ENCODE peak calls at places on chromosome 21, in eight cellular contexts. One of them, this sample, is unnamed. For H3K4me1, the result is how much of the 10 kb centered on the place peaks cover.

GRCh38 chr21:34808569-34809204 is 139.9 kb downstream of the CLIC6 start:
- DNase-seq in lower lobe of right lung: no peak
- DNase-seq in sigmoid colon: no peak
- DNase-seq in IMR-90: peak
- DNase-seq in stomach: no peak
- DNase-seq in BE2C: no peak
- DNase-seq in endothelial cell of umbilical vein: peak
- DNase-seq in A549: peak
- DNase-seq in this sample: no peak

GRCh38 chr21:33273044-33273443 is 6.9 kb downstream of the IL10RB start:
- DNase-seq in lower lobe of right lung: no peak
- DNase-seq in sigmoid colon: no peak
- DNase-seq in IMR-90: no peak
- DNase-seq in stomach: no peak
- DNase-seq in BE2C: no peak
- DNase-seq in endothelial cell of umbilical vein: peak
- DNase-seq in A549: no peak
- DNase-seq in this sample: no peak

GRCh38 chr21:34276711-34277425 is 86.9 kb upstream of the KCNE2 start:
- DNase-seq in lower lobe of right lung: no peak
- DNase-seq in sigmoid colon: no peak
- DNase-seq in IMR-90: no peak
- DNase-seq in stomach: no peak
- DNase-seq in BE2C: no peak
- DNase-seq in endothelial cell of umbilical vein: no peak
- DNase-seq in A549: no peak
- DNase-seq in this sample: no peak

GRCh38 chr21:29637553-29637952 is 302.2 kb downstream of the GRIK1 start:
- DNase-seq in lower lobe of right lung: no peak
- DNase-seq in sigmoid colon: no peak
- DNase-seq in IMR-90: no peak
- DNase-seq in stomach: no peak
- DNase-seq in BE2C: no peak
- DNase-seq in endothelial cell of umbilical vein: no peak
- DNase-seq in A549: no peak
- DNase-seq in this sample: no peak

GRCh38 chr21:42208801-42209490 is 10.0 kb upstream of the ABCG1 start:
- DNase-seq in lower lobe of right lung: no peak
- DNase-seq in sigmoid colon: no peak
- DNase-seq in IMR-90: no peak
- DNase-seq in stomach: peak
- DNase-seq in BE2C: no peak
- DNase-seq in endothelial cell of umbilical vein: no peak
- DNase-seq in A549: no peak
- DNase-seq in this sample: no peak

GRCh38 chr21:37047079-37047478 is 25.8 kb downstream of the PIGP start:
- DNase-seq in lower lobe of right lung: no peak
- DNase-seq in sigmoid colon: no peak
- DNase-seq in IMR-90: no peak
- DNase-seq in stomach: peak
- DNase-seq in BE2C: no peak
- DNase-seq in endothelial cell of umbilical vein: no peak
- DNase-seq in A549: peak
- DNase-seq in this sample: no peak

GRCh38 chr21:36909901-36910561 is 56.4 kb downstream of the HLCS start:
- DNase-seq in lower lobe of right lung: no peak
- DNase-seq in sigmoid colon: no peak
- DNase-seq in IMR-90: peak
- DNase-seq in stomach: no peak
- DNase-seq in BE2C: no peak
- DNase-seq in endothelial cell of umbilical vein: peak
- DNase-seq in A549: peak
- DNase-seq in this sample: no peak

GRCh38 chr21:34235514-34235913 is 128.3 kb upstream of the KCNE2 start:
- DNase-seq in lower lobe of right lung: no peak
- DNase-seq in sigmoid colon: no peak
- DNase-seq in IMR-90: no peak
- DNase-seq in stomach: no peak
- DNase-seq in BE2C: no peak
- DNase-seq in endothelial cell of umbilical vein: no peak
- DNase-seq in A549: no peak
- DNase-seq in this sample: no peak

GRCh38 chr21:36330904-36331303 is 10.9 kb downstream of the MORC3 start:
- DNase-seq in lower lobe of right lung: no peak
- DNase-seq in sigmoid colon: no peak
- DNase-seq in IMR-90: peak
- DNase-seq in stomach: peak
- DNase-seq in BE2C: peak
- DNase-seq in endothelial cell of umbilical vein: peak
- DNase-seq in A549: peak
- DNase-seq in this sample: no peak

GRCh38 chr21:46605759-46606426 is 1.0 kb upstream of the S100B start:
- DNase-seq in lower lobe of right lung: peak
- DNase-seq in sigmoid colon: no peak
- DNase-seq in IMR-90: no peak
- DNase-seq in stomach: peak
- DNase-seq in BE2C: no peak
- DNase-seq in endothelial cell of umbilical vein: no peak
- DNase-seq in A549: no peak
- DNase-seq in this sample: no peak

GRCh38 chr21:16079830-16080229 is 350.0 kb downstream of the USP25 start:
- DNase-seq in lower lobe of right lung: no peak
- DNase-seq in sigmoid colon: no peak
- DNase-seq in IMR-90: peak
- DNase-seq in stomach: no peak
- DNase-seq in BE2C: no peak
- DNase-seq in endothelial cell of umbilical vein: no peak
- DNase-seq in A549: peak
- DNase-seq in this sample: no peak

GRCh38 chr21:28936721-28937120 is 56.0 kb downstream of the LTN1 start:
- DNase-seq in lower lobe of right lung: no peak
- DNase-seq in sigmoid colon: no peak
- DNase-seq in IMR-90: no peak
- DNase-seq in stomach: no peak
- DNase-seq in BE2C: no peak
- DNase-seq in endothelial cell of umbilical vein: no peak
- DNase-seq in A549: no peak
- DNase-seq in this sample: no peak

GRCh38 chr21:38852708-38853107 is 47.0 kb downstream of the ETS2 start:
- DNase-seq in lower lobe of right lung: no peak
- DNase-seq in sigmoid colon: no peak
- DNase-seq in IMR-90: no peak
- DNase-seq in stomach: no peak
- DNase-seq in BE2C: no peak
- DNase-seq in endothelial cell of umbilical vein: no peak
- DNase-seq in A549: no peak
- DNase-seq in this sample: no peak

GRCh38 chr21:16211339-16212303 is 481.8 kb downstream of the USP25 start:
- DNase-seq in lower lobe of right lung: no peak
- DNase-seq in sigmoid colon: no peak
- DNase-seq in IMR-90: peak
- DNase-seq in stomach: no peak
- DNase-seq in BE2C: no peak
- DNase-seq in endothelial cell of umbilical vein: peak
- DNase-seq in A549: no peak
- DNase-seq in this sample: no peak

DNA sequence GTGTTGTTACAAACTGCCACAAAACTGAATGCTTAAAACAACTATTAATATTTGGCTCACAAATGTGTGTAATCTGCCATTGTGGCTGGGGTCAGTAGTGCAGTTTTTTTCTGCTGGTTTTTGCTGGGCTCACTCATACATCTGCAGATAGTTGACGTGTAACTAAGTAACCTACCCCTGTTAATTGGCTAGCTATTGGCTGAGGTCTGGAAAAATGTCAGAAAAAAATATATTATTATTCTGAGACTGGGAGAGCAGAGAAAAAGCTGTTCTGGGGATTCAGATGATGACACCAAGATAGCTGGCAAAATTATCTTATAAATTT is 616.0 kb upstream of the ADAMTS5 start:
- DNase-seq in lower lobe of right lung: no peak
- DNase-seq in sigmoid colon: no peak
- DNase-seq in IMR-90: no peak
- DNase-seq in stomach: no peak
- DNase-seq in BE2C: no peak
- DNase-seq in endothelial cell of umbilical vein: no peak
- DNase-seq in A549: no peak
- DNase-seq in this sample: no peak
- TF ChIP-seq CTCF in lower lobe of right lung: no peak
- TF ChIP-seq CTCF in sigmoid colon: no peak
- TF ChIP-seq CTCF in IMR-90: no peak
- TF ChIP-seq CTCF in stomach: no peak
- TF ChIP-seq CTCF in BE2C: no peak
- TF ChIP-seq CTCF in endothelial cell of umbilical vein: no peak
- TF ChIP-seq CTCF in A549: no peak
- TF ChIP-seq CTCF in this sample: no peak

GRCh38 chr21:15006594-15007230 is 58.1 kb downstream of the NRIP1 start:
- DNase-seq in lower lobe of right lung: no peak
- DNase-seq in sigmoid colon: no peak
- DNase-seq in IMR-90: no peak
- DNase-seq in stomach: no peak
- DNase-seq in BE2C: no peak
- DNase-seq in endothelial cell of umbilical vein: no peak
- DNase-seq in A549: no peak
- DNase-seq in this sample: no peak
- H3K4me1 ChIP-seq in lower lobe of right lung: under half
- H3K4me1 ChIP-seq in sigmoid colon: half or more
- H3K4me1 ChIP-seq in IMR-90: under half
- H3K4me1 ChIP-seq in stomach: under half
- H3K4me1 ChIP-seq in BE2C: under half
- H3K4me1 ChIP-seq in endothelial cell of umbilical vein: under half
- H3K4me1 ChIP-seq in A549: under half
- H3K4me1 ChIP-seq in this sample: under half

GRCh38 chr21:31220567-31220966 is 123.5 kb downstream of the TIAM1 start:
- DNase-seq in lower lobe of right lung: no peak
- DNase-seq in sigmoid colon: no peak
- DNase-seq in IMR-90: peak
- DNase-seq in stomach: no peak
- DNase-seq in BE2C: no peak
- DNase-seq in endothelial cell of umbilical vein: no peak
- DNase-seq in A549: no peak
- DNase-seq in this sample: no peak

GRCh38 chr21:31222142-31222541 is 121.9 kb downstream of the TIAM1 start:
- DNase-seq in lower lobe of right lung: no peak
- DNase-seq in sigmoid colon: no peak
- DNase-seq in IMR-90: peak
- DNase-seq in stomach: no peak
- DNase-seq in BE2C: no peak
- DNase-seq in endothelial cell of umbilical vein: no peak
- DNase-seq in A549: no peak
- DNase-seq in this sample: no peak

GRCh38 chr21:31216206-31216605 is 127.9 kb downstream of the TIAM1 start:
- DNase-seq in lower lobe of right lung: no peak
- DNase-seq in sigmoid colon: no peak
- DNase-seq in IMR-90: peak
- DNase-seq in stomach: no peak
- DNase-seq in BE2C: no peak
- DNase-seq in endothelial cell of umbilical vein: no peak
- DNase-seq in A549: no peak
- DNase-seq in this sample: no peak

GRCh38 chr21:31221051-31221450 is 123.0 kb downstream of the TIAM1 start:
- DNase-seq in lower lobe of right lung: no peak
- DNase-seq in sigmoid colon: no peak
- DNase-seq in IMR-90: no peak
- DNase-seq in stomach: no peak
- DNase-seq in BE2C: no peak
- DNase-seq in endothelial cell of umbilical vein: no peak
- DNase-seq in A549: no peak
- DNase-seq in this sample: no peak

DNA sequence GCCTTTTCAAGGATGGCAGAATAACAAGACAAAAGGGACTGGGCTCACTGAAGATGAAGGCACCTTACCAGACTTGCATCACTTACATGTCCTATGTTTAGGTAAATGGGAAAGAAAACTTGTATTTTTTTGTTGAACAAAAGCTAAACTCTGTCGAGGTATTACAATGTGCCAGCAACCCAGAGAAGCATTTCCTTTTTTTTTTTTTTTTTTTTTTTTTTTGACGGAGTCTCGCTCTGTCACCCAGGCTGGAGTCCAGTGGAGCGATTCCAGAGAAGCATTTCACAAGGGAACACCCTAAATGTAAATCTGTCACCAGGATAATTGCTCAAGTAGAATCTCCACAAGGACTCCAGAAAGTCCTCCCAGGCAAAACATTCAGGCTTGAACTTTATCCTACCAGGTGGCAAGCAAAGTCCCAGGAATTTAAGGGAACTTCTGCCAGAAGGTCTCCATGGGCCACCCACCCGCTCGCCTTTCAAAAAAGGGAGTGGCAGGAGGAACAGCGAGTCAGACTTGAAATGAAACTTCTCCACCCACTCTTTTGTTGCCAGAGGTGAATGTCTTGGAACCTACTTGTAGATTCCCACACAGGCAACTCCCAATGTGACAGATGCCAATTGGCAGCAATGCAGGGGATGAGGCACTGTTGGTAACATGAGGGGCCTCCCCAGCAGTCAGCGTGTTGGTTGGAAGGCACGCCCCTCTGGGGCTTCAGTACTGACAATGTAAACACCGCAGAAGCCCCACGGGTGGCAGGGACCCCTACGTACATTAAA is 125.0 kb downstream of the TIAM1 start:
- DNase-seq in lower lobe of right lung: peak
- DNase-seq in sigmoid colon: no peak
- DNase-seq in IMR-90: peak
- DNase-seq in stomach: peak
- DNase-seq in BE2C: no peak
- DNase-seq in endothelial cell of umbilical vein: no peak
- DNase-seq in A549: no peak
- DNase-seq in this sample: no peak
- H3K4me3 ChIP-seq in lower lobe of right lung: no peak
- H3K4me3 ChIP-seq in sigmoid colon: no peak
- H3K4me3 ChIP-seq in IMR-90: no peak
- H3K4me3 ChIP-seq in stomach: no peak
- H3K4me3 ChIP-seq in BE2C: no peak
- H3K4me3 ChIP-seq in endothelial cell of umbilical vein: no peak
- H3K4me3 ChIP-seq in A549: no peak
- H3K4me3 ChIP-seq in this sample: no peak

DNA sequence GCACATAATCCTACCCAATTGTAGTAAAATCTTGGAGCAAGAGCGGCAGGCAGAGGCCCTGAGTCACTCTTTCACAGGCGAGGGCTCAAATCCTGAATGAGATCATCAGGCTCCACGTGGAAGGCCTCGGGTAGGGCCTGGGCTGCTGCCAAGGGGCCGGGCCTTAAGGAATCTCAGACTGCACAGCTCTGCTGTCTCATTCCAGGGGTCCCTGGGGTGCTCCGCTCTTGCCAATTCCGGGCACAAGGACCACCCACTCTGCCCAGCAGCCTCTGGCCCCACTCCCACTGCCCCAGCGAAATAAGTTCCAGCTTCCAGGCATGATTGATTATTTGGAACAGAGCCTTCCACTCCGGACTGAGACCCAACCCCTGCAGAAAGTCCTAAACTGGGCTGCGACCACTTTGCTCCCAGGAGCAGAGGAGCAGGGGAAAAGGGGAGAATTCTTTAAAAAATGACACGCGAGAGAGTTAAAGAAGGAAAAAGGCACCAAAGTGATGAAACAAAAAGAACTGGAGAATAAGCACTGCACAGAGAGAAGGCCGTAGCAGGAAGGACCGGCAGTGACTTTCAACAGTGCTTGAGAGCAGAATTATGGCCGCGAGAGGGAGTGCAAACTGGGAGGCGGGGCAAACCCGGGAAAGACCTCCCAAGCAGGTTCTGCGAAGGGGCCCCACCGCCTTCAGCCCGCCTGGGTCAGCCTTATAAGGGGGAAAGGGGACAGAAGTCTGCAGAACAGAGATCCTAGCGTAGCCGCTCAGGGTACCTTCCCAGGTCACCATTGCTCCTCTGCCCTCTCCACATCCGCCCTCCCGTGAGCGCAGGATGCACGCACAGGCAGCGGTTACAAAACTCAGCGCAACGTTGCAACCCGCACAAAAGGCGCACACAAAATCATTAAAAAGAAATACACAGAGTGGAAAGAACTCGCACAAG is 2.0 kb downstream of the ADAMTS1 start:
- DNase-seq in lower lobe of right lung: peak
- DNase-seq in sigmoid colon: peak
- DNase-seq in IMR-90: peak
- DNase-seq in stomach: peak
- DNase-seq in BE2C: peak
- DNase-seq in endothelial cell of umbilical vein: peak
- DNase-seq in A549: peak
- DNase-seq in this sample: peak
- TF ChIP-seq CTCF in lower lobe of right lung: peak
- TF ChIP-seq CTCF in sigmoid colon: peak
- TF ChIP-seq CTCF in IMR-90: no peak
- TF ChIP-seq CTCF in stomach: no peak
- TF ChIP-seq CTCF in BE2C: peak
- TF ChIP-seq CTCF in endothelial cell of umbilical vein: peak
- TF ChIP-seq CTCF in A549: no peak
- TF ChIP-seq CTCF in this sample: no peak

This sample was measured in pancreas.